ENCODE peak calls at places on chromosomes 12 and 14, in eight cellular contexts. R is breast epithelium, K is pancreas, Y is dorsolateral prefrontal cortex, L is HL-60, M is endothelial cell of umbilical vein, D is mammary epithelial cell, T is cardiac muscle cell. B is an unnamed sample.

GRCh38 chr14:39368261-39368959 is 63.8 kb downstream of the FBXO33 start:
- DNase-seq in D (peak; percentile 36), T (peak; percentile 84), Y (peak; percentile 49), L (peak; percentile 56), M (peak; percentile 61), R (no peak), K (peak; percentile 42), B (no peak)

GRCh38 chr12:14605401-14605989 is 37.8 kb upstream of the PLBD1 start:
- DNase-seq in T (no peak), M (no peak), K (no peak), L (no peak), R (no peak), Y (no peak), D (no peak), B (no peak)

GRCh38 chr14:104082807-104083206 is 2.7 kb upstream of the ASPG start:
- DNase-seq in D (no peak), R (peak; percentile 89), T (no peak), M (no peak), L (no peak), Y (no peak), K (peak; percentile 79), B (peak; percentile 65)

GRCh38 chr12:30908389-30909087 is 18.0 kb upstream of the TSPAN11 start:
- DNase-seq in Y (no peak), D (no peak), M (peak; percentile 16), R (no peak), K (no peak), L (no peak), T (peak; percentile 91), B (no peak)

GRCh38 chr12:111451649-111452129 is 46.0 kb downstream of the SH2B3 start:
- DNase-seq in L (peak; percentile 49), D (peak; percentile 26), K (no peak), T (peak; percentile 71), R (no peak), Y (no peak), M (peak; percentile 68), B (peak; percentile 28)

GRCh38 chr14:105783707-105784106 is 257.3 kb downstream of the TMEM121 start:
- DNase-seq in D (no peak), R (no peak), Y (no peak), T (no peak), L (no peak), K (no peak), M (no peak), B (peak; percentile 14)

GRCh38 chr12:105228494-105228893 is 7.5 kb downstream of the APPL2 start:
- DNase-seq in D (peak; percentile 39), Y (no peak), M (peak; percentile 73), L (no peak), T (peak; percentile 58), K (no peak), R (no peak), B (no peak)

GRCh38 chr12:60981473-60981872 is 1278.7 kb upstream of the USP15 start:
- DNase-seq in K (no peak), L (no peak), T (no peak), R (no peak), D (no peak), M (no peak), Y (no peak), B (no peak)

GRCh38 chr12:21819236-21819635 is 44.7 kb upstream of the KCNJ8 start:
- DNase-seq in K (no peak), R (no peak), M (no peak), L (no peak), T (no peak), D (no peak), Y (no peak), B (no peak)

GRCh38 chr12:120125029-120125428 is 8.5 kb upstream of the RAB35 start:
- DNase-seq in M (no peak), K (no peak), L (no peak), D (no peak), R (no peak), T (no peak), Y (no peak), B (no peak)

GRCh38 chr14:22898302-22898894 is 15.4 kb downstream of the REM2 start:
- DNase-seq in R (no peak), Y (no peak), D (peak; percentile 85), M (no peak), T (peak; percentile 41), K (no peak), L (no peak), B (no peak)

GRCh38 chr14:23034498-23035302 is at the start of gene PSMB5:
- DNase-seq in L (peak; percentile 95), M (peak; percentile 97), R (peak; percentile 88), K (peak; percentile 92), D (peak; percentile 93), Y (peak; percentile 89), T (peak; percentile 96), B (peak; percentile 91)

GRCh38 chr12:18799561-18799960 is 61.6 kb downstream of the CAPZA3 start:
- DNase-seq in T (peak; percentile 64), M (peak; percentile 13), R (no peak), L (no peak), D (peak; percentile 40), K (no peak), Y (no peak), B (no peak)

GRCh38 chr12:23055004-23055403 is 430.0 kb downstream of the ETNK1 start:
- DNase-seq in R (no peak), K (no peak), L (peak; percentile 4), Y (no peak), D (peak; percentile 54), T (peak; percentile 23), M (peak; percentile 4), B (no peak)

GRCh38 chr14:99479903-99480855 is 480 bp downstream of the SETD3 start:
- DNase-seq in R (peak; percentile 55), Y (peak; percentile 24), D (peak; percentile 54), L (peak; percentile 63), M (peak; percentile 58), T (peak; percentile 67), K (peak; percentile 57), B (peak; percentile 68)

GRCh38 chr14:64074961-64075619 is 219.1 kb downstream of the ESR2 start:
- DNase-seq in M (peak; percentile 70), L (no peak), T (peak; percentile 10), Y (no peak), R (no peak), K (no peak), D (peak; percentile 60), B (no peak)

GRCh38 chr12:40202095-40203059 is 22.4 kb upstream of the LRRK2 start:
- DNase-seq in T (no peak), K (no peak), R (no peak), L (no peak), M (peak; percentile 48), Y (no peak), D (no peak), B (no peak)

GRCh38 chr12:64946132-64946829 is 121.8 kb downstream of the TBC1D30 start:
- DNase-seq in T (peak; percentile 88), D (no peak), M (peak; percentile 97), Y (peak; percentile 52), K (no peak), R (no peak), L (no peak), B (no peak)

GRCh38 chr14:100780646-100781355 is 45.1 kb upstream of the MEG3 start:
- DNase-seq in Y (no peak), T (no peak), L (no peak), D (no peak), K (no peak), R (peak; percentile 42), M (no peak), B (no peak)

GRCh38 chr14:75514673-75515630 is 7.3 kb upstream of the BATF start:
- DNase-seq in K (no peak), T (peak; percentile 31), R (no peak), Y (no peak), D (peak; percentile 12), M (peak; percentile 17), L (peak; percentile 57), B (no peak)

GRCh38 chr14:89165189-89165809 is 251.7 kb downstream of the FOXN3 start:
- DNase-seq in K (no peak), D (no peak), L (peak; percentile 64), T (peak; percentile 23), Y (no peak), M (peak; percentile 96), R (no peak), B (no peak)

GRCh38 chr12:116353958-116354357 is 76.5 kb upstream of the MED13L start:
- DNase-seq in R (no peak), K (no peak), T (no peak), D (no peak), Y (no peak), L (no peak), M (no peak), B (no peak)

GRCh38 chr14:69818760-69819191 is 21.7 kb upstream of the SLC10A1 start:
- DNase-seq in D (peak; percentile 62), Y (peak; percentile 52), L (peak; percentile 20), M (peak; percentile 83), K (peak; percentile 22), T (peak; percentile 69), R (no peak), B (peak; percentile 52)

GRCh38 chr12:122946690-122947271 is 19.5 kb downstream of the ABCB9 start:
- DNase-seq in T (peak; percentile 97), D (peak; percentile 100), K (peak; percentile 69), R (peak; percentile 94), Y (no peak), M (peak; percentile 96), L (peak; percentile 90), B (peak; percentile 83)

DNA sequence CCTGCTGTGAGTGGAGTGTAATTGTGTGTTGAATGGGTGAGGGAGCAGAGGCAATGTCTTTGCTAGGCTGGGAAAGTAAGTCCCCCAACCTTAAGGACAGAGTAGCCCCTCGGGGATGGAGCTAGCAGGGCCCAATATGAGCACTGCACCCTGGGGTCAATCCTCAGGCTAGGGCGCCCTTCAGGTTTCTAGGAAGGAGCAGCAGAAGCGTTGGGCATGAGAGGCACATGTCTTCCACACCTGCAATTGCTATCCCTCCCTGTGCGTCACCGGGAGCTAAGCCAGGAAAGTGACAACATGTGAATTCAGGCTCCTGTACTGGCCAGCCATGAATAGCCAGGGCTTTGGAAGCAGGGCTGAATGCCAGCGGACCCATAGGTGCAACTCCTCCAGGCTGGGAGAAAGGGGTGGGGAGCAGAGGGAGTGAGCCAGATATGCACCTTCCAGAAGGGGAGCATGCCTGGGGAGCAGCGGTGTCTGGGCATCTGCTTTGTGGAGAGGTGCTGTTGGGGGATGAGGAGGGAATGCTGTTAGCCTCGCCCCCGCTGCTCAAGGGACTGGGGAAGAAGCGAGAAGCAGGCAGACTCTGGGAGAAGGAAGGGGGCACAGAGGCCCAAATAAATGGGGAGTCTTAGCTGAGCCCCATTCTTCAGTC is 6.0 kb downstream of the HOXC5 start:
- DNase-seq in L (no peak), R (peak; percentile 77), T (no peak), D (no peak), Y (no peak), M (no peak), K (peak; percentile 47), B (no peak)
- H3K27me3 ChIP-seq in L (peaks cover 82% of the 10 kb centered on the region), R (no peaks in the 10 kb centered on the region), T (peaks cover 100% of the 10 kb centered on the region), D (no peaks in the 10 kb centered on the region), Y (peaks cover 95% of the 10 kb centered on the region), M (peaks cover 71% of the 10 kb centered on the region), K (peaks cover 9% of the 10 kb centered on the region), B (peaks cover 23% of the 10 kb centered on the region)

GRCh38 chr12:62714409-62715075 is 220.4 kb downstream of the PPM1H start:
- DNase-seq in Y (no peak), M (no peak), K (no peak), L (no peak), T (no peak), R (no peak), D (no peak), B (no peak)
- H3K27ac ChIP-seq in Y (peak overlapping the region; percentile 75), M (no peak overlapping the region), K (no peak overlapping the region), L (no peak overlapping the region), T (no peak overlapping the region), R (peak overlapping the region; percentile 92), D (no peak overlapping the region), B (no peak overlapping the region)

GRCh38 chr12:38151991-38152700 is 164.4 kb upstream of the ALG10B start:
- DNase-seq in L (no peak), Y (no peak), R (peak; percentile 36), K (no peak), M (no peak), D (no peak), T (no peak), B (no peak)
- H3K4me3 ChIP-seq in L (no peak overlapping the region), Y (no peak overlapping the region), R (no peak overlapping the region), K (no peak overlapping the region), M (no peak overlapping the region), D (no peak overlapping the region), T (no peak overlapping the region), B (no peak overlapping the region)

GRCh38 chr14:24806061-24806678 is 172.2 kb upstream of the GZMB start:
- DNase-seq in Y (peak; percentile 6), D (peak; percentile 54), L (peak; percentile 47), M (peak; percentile 51), K (peak; percentile 78), R (peak; percentile 72), T (peak; percentile 69), B (peak; percentile 63)
- H3K27me3 ChIP-seq in Y (no peaks in the 10 kb centered on the region), D (no peaks in the 10 kb centered on the region), L (peaks cover 2% of the 10 kb centered on the region), M (peaks cover 2% of the 10 kb centered on the region), K (no peaks in the 10 kb centered on the region), R (no peaks in the 10 kb centered on the region), T (peaks cover 47% of the 10 kb centered on the region), B (no peaks in the 10 kb centered on the region)

B was measured in lung.